ENCODE peak calls at places on chromosomes 5 and 9, in six cellular contexts. X is stomach; R is gastrocnemius medialis; P is body of pancreas; V is CD4-positive, CD25-positive, alpha-beta regulatory T cell; G is left ventricle myocardium inferior. B is an unnamed sample.

GRCh38 chr5:177364159-177364962 is 6.6 kb downstream of the RGS14 start:
- DNase-seq in X (no peak), R (no peak), P (no peak), V (no peak), G (no peak), B (no peak)

GRCh38 chr9:16445141-16445920 is 425.1 kb downstream of the BNC2 start:
- DNase-seq in X (no peak), R (no peak), P (no peak), V (no peak), G (no peak), B (no peak)

GRCh38 chr5:108858959-108859358 is 111.3 kb downstream of the FER start:
- DNase-seq in X (no peak), R (no peak), P (no peak), V (no peak), G (no peak), B (no peak)

GRCh38 chr5:97534166-97534565 is 351.1 kb upstream of the RIOK2 start:
- DNase-seq in X (peak; percentile 27), R (no peak), P (peak; percentile 23), V (peak; percentile 41), G (no peak), B (peak; percentile 43)

GRCh38 chr9:36398745-36399144 is 1.3 kb downstream of the RNF38 start:
- DNase-seq in X (no peak), R (no peak), P (no peak), V (no peak), G (no peak), B (no peak)

GRCh38 chr5:27523629-27524028 is 485.2 kb upstream of the CDH9 start:
- DNase-seq in X (no peak), R (no peak), P (no peak), V (no peak), G (no peak), B (no peak)

GRCh38 chr5:113091622-113092021 is 115.0 kb downstream of the DCP2 start:
- DNase-seq in X (no peak), R (no peak), P (no peak), V (no peak), G (no peak), B (no peak)

GRCh38 chr9:69202556-69202955 is 28.5 kb downstream of the TJP2 start:
- DNase-seq in X (no peak), R (no peak), P (no peak), V (no peak), G (no peak), B (no peak)

GRCh38 chr9:129473523-129474244 is 147.2 kb downstream of the C9orf50 start:
- DNase-seq in X (no peak), R (no peak), P (no peak), V (no peak), G (no peak), B (no peak)

GRCh38 chr9:122821278-122821952 is 7.0 kb downstream of the PDCL start:
- DNase-seq in X (no peak), R (peak; percentile 32), P (peak; percentile 27), V (no peak), G (peak; percentile 27), B (peak; percentile 66)

GRCh38 chr9:99030082-99030481 is 74.8 kb upstream of the TGFBR1 start:
- DNase-seq in X (no peak), R (no peak), P (no peak), V (no peak), G (no peak), B (no peak)

GRCh38 chr5:76521240-76521758 is 101.9 kb downstream of the F2RL2 start:
- DNase-seq in X (no peak), R (no peak), P (no peak), V (no peak), G (no peak), B (no peak)

GRCh38 chr5:149724130-149724850 is 5.8 kb upstream of the PPARGC1B start:
- DNase-seq in X (no peak), R (no peak), P (no peak), V (no peak), G (no peak), B (no peak)

GRCh38 chr5:15500326-15500958 is 462 bp downstream of the FBXL7 start:
- DNase-seq in X (peak; percentile 26), R (peak; percentile 7), P (no peak), V (no peak), G (peak; percentile 65), B (no peak)

GRCh38 chr9:136861874-136862457 is 4.1 kb downstream of the EDF1 start:
- DNase-seq in X (no peak), R (no peak), P (no peak), V (no peak), G (no peak), B (no peak)

GRCh38 chr5:34914671-34915138 is 599 bp downstream of the RAD1 start:
- DNase-seq in X (peak; percentile 36), R (peak; percentile 2), P (peak; percentile 16), V (peak; percentile 8), G (peak; percentile 30), B (peak; percentile 32)

GRCh38 chr9:108360304-108360703 is 495.5 kb downstream of the ACTL7B start:
- DNase-seq in X (no peak), R (no peak), P (no peak), V (no peak), G (no peak), B (no peak)

GRCh38 chr9:30609713-30610112 is 1774.7 kb upstream of the ACO1 start:
- DNase-seq in X (no peak), R (no peak), P (no peak), V (no peak), G (no peak), B (no peak)

GRCh38 chr9:6197330-6197729 is 18.3 kb upstream of the IL33 start:
- DNase-seq in X (no peak), R (no peak), P (peak; percentile 52), V (no peak), G (no peak), B (no peak)

GRCh38 chr5:176541338-176542134 is 4.3 kb upstream of the RNF44 start:
- DNase-seq in X (peak; percentile 75), R (no peak), P (no peak), V (peak; percentile 71), G (peak; percentile 57), B (no peak)

GRCh38 chr5:159732220-159732619 is 184.1 kb upstream of the ADRA1B start:
- DNase-seq in X (no peak), R (no peak), P (no peak), V (no peak), G (no peak), B (no peak)

GRCh38 chr5:108059334-108059733 is 322.6 kb downstream of the FBXL17 start:
- DNase-seq in X (no peak), R (no peak), P (no peak), V (no peak), G (no peak), B (no peak)

GRCh38 chr5:128254789-128255188 is 171.2 kb downstream of the SLC12A2 start:
- DNase-seq in X (no peak), R (no peak), P (no peak), V (no peak), G (no peak), B (no peak)

GRCh38 chr9:90848866-90849265 is 47.2 kb downstream of the SYK start:
- DNase-seq in X (no peak), R (no peak), P (no peak), V (no peak), G (no peak), B (no peak)

GRCh38 chr5:159814810-159815585 is 101.3 kb upstream of the ADRA1B start:
- DNase-seq in X (no peak), R (no peak), P (no peak), V (no peak), G (no peak), B (no peak)

GRCh38 chr9:121699271-121700164 is 48.1 kb downstream of the DAB2IP start:
- DNase-seq in X (peak; percentile 67), R (no peak), P (peak; percentile 59), V (peak; percentile 17), G (peak; percentile 77), B (peak; percentile 93)

GRCh38 chr5:75116836-75117235 is 64.5 kb upstream of the GCNT4 start:
- DNase-seq in X (no peak), R (no peak), P (no peak), V (no peak), G (no peak), B (no peak)

GRCh38 chr5:80867233-80867632 is 92.9 kb upstream of the RASGRF2 start:
- DNase-seq in X (no peak), R (no peak), P (no peak), V (no peak), G (no peak), B (no peak)

GRCh38 chr5:73213566-73213998 is 40.6 kb downstream of the TMEM174 start:
- DNase-seq in X (no peak), R (no peak), P (peak; percentile 35), V (no peak), G (no peak), B (no peak)

GRCh38 chr9:2126331-2126789 is 111.2 kb downstream of the SMARCA2 start:
- DNase-seq in X (no peak), R (no peak), P (no peak), V (no peak), G (no peak), B (no peak)

GRCh38 chr5:157203417-157203816 is 22.8 kb downstream of the ITK start:
- DNase-seq in X (no peak), R (no peak), P (no peak), V (peak; percentile 48), G (no peak), B (no peak)
- H3K4me1 ChIP-seq in X (no peaks in the 10 kb centered on the region), R (no peaks in the 10 kb centered on the region), P (no peaks in the 10 kb centered on the region), V (peaks cover 82% of the 10 kb centered on the region), G (no peaks in the 10 kb centered on the region), B (no peaks in the 10 kb centered on the region)

DNA sequence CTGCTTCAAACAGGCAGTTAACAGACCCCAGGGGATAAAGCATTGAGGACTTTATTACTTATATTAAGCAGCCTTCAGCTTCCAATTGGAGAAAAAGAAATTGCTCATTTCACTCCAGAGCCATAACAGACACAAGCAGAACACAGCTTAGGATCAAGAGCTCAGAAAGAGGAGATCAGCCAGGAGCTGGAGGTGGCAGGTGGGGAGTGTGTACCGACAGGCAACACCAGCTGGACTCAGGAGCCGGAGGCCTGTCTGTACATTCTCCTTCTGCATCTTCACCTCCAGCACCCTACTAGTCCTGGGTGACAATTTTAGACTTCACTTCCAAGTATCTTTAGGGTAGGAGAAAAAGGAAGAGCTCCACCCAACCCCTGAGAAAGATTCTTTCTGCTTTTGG is 35.8 kb downstream of the NRG2 start:
- DNase-seq in X (no peak), R (no peak), P (no peak), V (no peak), G (no peak), B (no peak)
- H3K4me1 ChIP-seq in X (no peaks in the 10 kb centered on the region), R (peaks cover 61% of the 10 kb centered on the region), P (peaks cover 8% of the 10 kb centered on the region), V (no peaks in the 10 kb centered on the region), G (peaks cover 64% of the 10 kb centered on the region), B (no peaks in the 10 kb centered on the region)

GRCh38 chr9:131739192-131739961 is 499 bp downstream of the RAPGEF1 start:
- DNase-seq in X (peak; percentile 57), R (no peak), P (peak; percentile 45), V (peak; percentile 42), G (peak; percentile 41), B (peak; percentile 51)
- H3K4me1 ChIP-seq in X (peaks cover 55% of the 10 kb centered on the region), R (peaks cover 50% of the 10 kb centered on the region), P (peaks cover 57% of the 10 kb centered on the region), V (peaks cover 64% of the 10 kb centered on the region), G (peaks cover 66% of the 10 kb centered on the region), B (peaks cover 46% of the 10 kb centered on the region)

DNA sequence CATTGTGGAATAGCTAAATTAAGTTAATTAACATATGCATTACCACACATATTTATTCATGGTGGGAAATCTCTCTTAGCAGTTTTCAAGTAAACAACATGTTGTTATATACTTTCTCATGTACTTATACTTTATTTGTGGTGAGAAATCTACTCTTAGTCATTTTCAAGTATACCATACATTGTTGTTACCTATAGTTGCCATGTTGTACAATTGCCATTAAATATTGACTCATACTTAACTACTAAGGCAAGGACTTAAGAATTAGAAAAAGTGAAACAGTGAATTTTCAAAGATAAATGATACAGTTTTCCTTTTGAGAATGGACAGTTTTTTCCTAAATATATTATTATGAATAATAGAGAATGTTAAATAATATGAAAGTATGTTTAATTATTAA is 27.7 kb downstream of the UGCG start:
- DNase-seq in X (no peak), R (no peak), P (no peak), V (no peak), G (no peak), B (no peak)
- H3K4me1 ChIP-seq in X (peaks cover 21% of the 10 kb centered on the region), R (peaks cover 21% of the 10 kb centered on the region), P (peaks cover 66% of the 10 kb centered on the region), V (peaks cover 33% of the 10 kb centered on the region), G (peaks cover 50% of the 10 kb centered on the region), B (peaks cover 45% of the 10 kb centered on the region)